ENCODE peak calls at places on chromosome 13, in four cellular contexts. One of them, this sample, is unnamed.

GRCh38 chr13:98681017-98681416 is 71.5 kb downstream of the SLC15A1 start:
- DNase-seq in neuronal stem cell: no peak
- DNase-seq in IMR-90: no peak
- DNase-seq in H9: no peak
- DNase-seq in this sample: no peak

GRCh38 chr13:102610296-102610895 is 13.6 kb downstream of the TPP2 start:
- DNase-seq in IMR-90: no peak
- DNase-seq in H9: no peak
- DNase-seq in neuronal stem cell: no peak
- DNase-seq in this sample: no peak

GRCh38 chr13:52925775-52926285 is 77.4 kb upstream of the PCDH8 start:
- DNase-seq in H9: no peak
- DNase-seq in IMR-90: no peak
- DNase-seq in neuronal stem cell: no peak
- DNase-seq in this sample: no peak

GRCh38 chr13:113842336-113843062 is 21.4 kb downstream of the GAS6 start:
- DNase-seq in neuronal stem cell: no peak
- DNase-seq in H9: no peak
- DNase-seq in IMR-90: no peak
- DNase-seq in this sample: no peak

GRCh38 chr13:26616126-26616525 is 58.6 kb downstream of the WASF3 start:
- DNase-seq in neuronal stem cell: no peak
- DNase-seq in H9: no peak
- DNase-seq in IMR-90: peak
- DNase-seq in this sample: no peak

GRCh38 chr13:46866150-46866549 is 30.7 kb downstream of the HTR2A start:
- DNase-seq in H9: peak
- DNase-seq in IMR-90: peak
- DNase-seq in neuronal stem cell: no peak
- DNase-seq in this sample: peak

GRCh38 chr13:37878496-37878895 is 8.9 kb upstream of the TRPC4 start:
- DNase-seq in IMR-90: peak
- DNase-seq in H9: no peak
- DNase-seq in neuronal stem cell: no peak
- DNase-seq in this sample: no peak

GRCh38 chr13:45178349-45179142 is 22.3 kb downstream of the KCTD4 start:
- DNase-seq in H9: no peak
- DNase-seq in neuronal stem cell: no peak
- DNase-seq in IMR-90: peak
- DNase-seq in this sample: no peak

GRCh38 chr13:89721216-89721615 is 1626.3 kb upstream of the MIR17HG start:
- DNase-seq in IMR-90: no peak
- DNase-seq in neuronal stem cell: no peak
- DNase-seq in H9: no peak
- DNase-seq in this sample: no peak

GRCh38 chr13:50715402-50716146 is 127.9 kb downstream of the DLEU7 start:
- DNase-seq in neuronal stem cell: no peak
- DNase-seq in H9: no peak
- DNase-seq in IMR-90: no peak
- DNase-seq in this sample: no peak

GRCh38 chr13:51251480-51251879 is 29.3 kb downstream of the FAM124A start:
- DNase-seq in IMR-90: no peak
- DNase-seq in H9: no peak
- DNase-seq in neuronal stem cell: no peak
- DNase-seq in this sample: no peak

GRCh38 chr13:31703780-31704179 is 35.5 kb upstream of the RXFP2 start:
- DNase-seq in H9: no peak
- DNase-seq in IMR-90: no peak
- DNase-seq in neuronal stem cell: no peak
- DNase-seq in this sample: no peak

GRCh38 chr13:114227528-114227927 is 7.2 kb upstream of the CDC16 start:
- DNase-seq in neuronal stem cell: no peak
- DNase-seq in IMR-90: no peak
- DNase-seq in H9: no peak
- DNase-seq in this sample: no peak

GRCh38 chr13:30362869-30363268 is 55.5 kb upstream of the KATNAL1 start:
- DNase-seq in neuronal stem cell: no peak
- DNase-seq in IMR-90: no peak
- DNase-seq in H9: no peak
- DNase-seq in this sample: no peak

GRCh38 chr13:78881054-78881453 is 222.1 kb upstream of the OBI1 start:
- DNase-seq in IMR-90: no peak
- DNase-seq in H9: no peak
- DNase-seq in neuronal stem cell: no peak
- DNase-seq in this sample: no peak

GRCh38 chr13:108269601-108270328 is at the start of gene TNFSF13B:
- DNase-seq in neuronal stem cell: no peak
- DNase-seq in IMR-90: peak
- DNase-seq in H9: peak
- DNase-seq in this sample: peak

GRCh38 chr13:30857636-30858035 is 48.4 kb upstream of the MEDAG start:
- DNase-seq in H9: no peak
- DNase-seq in neuronal stem cell: no peak
- DNase-seq in IMR-90: no peak
- DNase-seq in this sample: no peak

GRCh38 chr13:80783926-80784325 is 443.0 kb upstream of the SPRY2 start:
- DNase-seq in H9: no peak
- DNase-seq in neuronal stem cell: no peak
- DNase-seq in IMR-90: no peak
- DNase-seq in this sample: no peak

GRCh38 chr13:104318121-104318520 is 1251.9 kb upstream of the SLC10A2 start:
- DNase-seq in neuronal stem cell: no peak
- DNase-seq in IMR-90: peak
- DNase-seq in H9: no peak
- DNase-seq in this sample: no peak

GRCh38 chr13:41231786-41232185 is 31.6 kb downstream of the MTRF1 start:
- DNase-seq in neuronal stem cell: no peak
- DNase-seq in H9: no peak
- DNase-seq in IMR-90: peak
- DNase-seq in this sample: no peak

GRCh38 chr13:83453723-83454122 is 428.6 kb downstream of the SLITRK1 start:
- DNase-seq in neuronal stem cell: no peak
- DNase-seq in H9: no peak
- DNase-seq in IMR-90: no peak
- DNase-seq in this sample: no peak

GRCh38 chr13:28522871-28523270 is 27.9 kb upstream of the FLT1 start:
- DNase-seq in IMR-90: no peak
- DNase-seq in H9: no peak
- DNase-seq in neuronal stem cell: no peak
- DNase-seq in this sample: no peak

GRCh38 chr13:108226184-108226583 is 8.0 kb downstream of the ABHD13 start:
- DNase-seq in H9: no peak
- DNase-seq in neuronal stem cell: no peak
- DNase-seq in IMR-90: no peak
- DNase-seq in this sample: no peak

GRCh38 chr13:112756081-112756480 is 66.2 kb downstream of the ATP11A start:
- DNase-seq in IMR-90: no peak
- DNase-seq in neuronal stem cell: no peak
- DNase-seq in H9: no peak
- DNase-seq in this sample: no peak
- H3K23ac ChIP-seq in IMR-90: no peak
- H3K23ac ChIP-seq in neuronal stem cell: peak
- H3K23ac ChIP-seq in H9: no peak
- H3K23ac ChIP-seq in this sample: no peak

GRCh38 chr13:24512208-24513068 is at the start of gene PARP4:
- DNase-seq in H9: peak
- DNase-seq in IMR-90: peak
- DNase-seq in neuronal stem cell: peak
- DNase-seq in this sample: peak
- H3K23ac ChIP-seq in H9: no peak
- H3K23ac ChIP-seq in IMR-90: peak
- H3K23ac ChIP-seq in neuronal stem cell: peak
- H3K23ac ChIP-seq in this sample: no peak

GRCh38 chr13:112587359-112587766 is 590 bp downstream of the TUBGCP3 start:
- DNase-seq in IMR-90: peak
- DNase-seq in H9: peak
- DNase-seq in neuronal stem cell: peak
- DNase-seq in this sample: peak
- H3K23ac ChIP-seq in IMR-90: peak
- H3K23ac ChIP-seq in H9: no peak
- H3K23ac ChIP-seq in neuronal stem cell: peak
- H3K23ac ChIP-seq in this sample: no peak

DNA sequence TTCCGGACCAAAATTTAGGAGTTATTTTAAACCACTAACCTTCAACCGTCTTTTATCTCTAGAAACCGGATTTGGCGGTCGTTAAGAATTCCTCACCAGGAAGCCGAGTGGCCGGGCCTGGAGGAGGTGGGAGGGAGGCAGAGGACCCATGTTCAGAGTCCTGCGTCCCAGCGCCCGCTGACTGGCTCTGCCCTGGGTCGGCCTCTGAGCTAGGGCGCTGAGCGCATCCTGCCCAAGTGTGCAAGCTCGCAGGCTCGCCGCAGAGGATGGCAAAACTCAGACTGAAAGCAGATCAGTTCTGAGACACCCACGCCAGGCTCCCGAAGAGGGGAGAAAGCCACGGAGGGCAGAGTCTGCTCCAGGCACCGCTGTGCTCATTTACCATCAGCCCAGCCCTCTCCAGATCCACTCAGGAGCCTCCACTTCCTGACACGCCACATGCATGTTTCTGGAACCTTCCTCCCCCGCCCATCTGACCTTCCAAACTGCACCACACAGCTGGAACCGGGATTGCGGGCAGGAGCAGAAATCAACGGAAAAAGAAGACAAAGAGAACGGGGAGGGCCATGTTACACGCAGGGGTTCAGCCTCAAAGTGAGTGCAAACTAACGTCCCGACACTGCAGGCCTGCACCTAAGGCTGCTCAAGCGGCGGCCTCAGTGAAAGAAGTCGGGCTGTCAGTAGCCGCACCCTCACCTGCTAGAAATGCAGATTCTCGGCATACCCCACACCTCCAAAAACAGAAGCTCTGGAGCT is 8.2 kb downstream of the COL4A1 start:
- DNase-seq in IMR-90: no peak
- DNase-seq in neuronal stem cell: no peak
- DNase-seq in H9: peak
- DNase-seq in this sample: no peak
- H3K23ac ChIP-seq in IMR-90: peak
- H3K23ac ChIP-seq in neuronal stem cell: no peak
- H3K23ac ChIP-seq in H9: no peak
- H3K23ac ChIP-seq in this sample: no peak

GRCh38 chr13:99978781-99979452 is 2.7 kb upstream of the ZIC2 start:
- DNase-seq in H9: peak
- DNase-seq in IMR-90: no peak
- DNase-seq in neuronal stem cell: no peak
- DNase-seq in this sample: no peak

GRCh38 chr13:99976502-99977115 is 5.0 kb upstream of the ZIC2 start:
- DNase-seq in H9: no peak
- DNase-seq in neuronal stem cell: no peak
- DNase-seq in IMR-90: no peak
- DNase-seq in this sample: no peak

GRCh38 chr13:99975626-99976025 is 4.1 kb upstream of the ZIC5 start:
- DNase-seq in neuronal stem cell: no peak
- DNase-seq in IMR-90: no peak
- DNase-seq in H9: peak
- DNase-seq in this sample: no peak

GRCh38 chr13:99977912-99978780 is 3.4 kb upstream of the ZIC2 start:
- DNase-seq in neuronal stem cell: no peak
- DNase-seq in H9: peak
- DNase-seq in IMR-90: no peak
- DNase-seq in this sample: no peak

GRCh38 chr13:99977334-99977911 is 4.2 kb upstream of the ZIC2 start:
- DNase-seq in neuronal stem cell: no peak
- DNase-seq in IMR-90: no peak
- DNase-seq in H9: no peak
- DNase-seq in this sample: no peak
- H3K23ac ChIP-seq in neuronal stem cell: no peak
- H3K23ac ChIP-seq in IMR-90: no peak
- H3K23ac ChIP-seq in H9: no peak
- H3K23ac ChIP-seq in this sample: no peak